ENCODE peak calls at places on chromosomes 16 and 17, in five cellular contexts. V, E, C, S and J are unnamed samples.

GRCh38 chr17:46943511-46944393 is 20.8 kb downstream of the GOSR2 start:
- DNase-seq in V (peak), E (no peak), C (no peak), S (peak), J (peak)

GRCh38 chr16:85615014-85615851 is 2.1 kb downstream of the GSE1 start:
- DNase-seq in V (peak), E (no peak), C (peak), S (peak), J (no peak)

GRCh38 chr17:46795379-46795952 is 23.0 kb downstream of the WNT3 start:
- DNase-seq in V (no peak), E (no peak), C (no peak), S (peak), J (no peak)

GRCh38 chr16:22035094-22035675 is 27.3 kb downstream of the MOSMO start:
- DNase-seq in V (no peak), E (no peak), C (no peak), S (no peak), J (no peak)

GRCh38 chr16:81487301-81487720 is 42.7 kb downstream of the CMIP start:
- DNase-seq in V (no peak), E (no peak), C (no peak), S (no peak), J (no peak)

GRCh38 chr16:54446639-54447038 is 160.1 kb upstream of the IRX3 start:
- DNase-seq in V (peak), E (no peak), C (no peak), S (no peak), J (no peak)

GRCh38 chr16:693766-694165 is 3.6 kb upstream of the WDR24 start:
- DNase-seq in V (no peak), E (no peak), C (no peak), S (no peak), J (no peak)

GRCh38 chr16:720507-720989 is 398 bp upstream of the ANTKMT start:
- DNase-seq in V (no peak), E (no peak), C (peak), S (no peak), J (peak)

GRCh38 chr16:67919618-67920210 is 11.9 kb downstream of the CTRL start:
- DNase-seq in V (no peak), E (no peak), C (no peak), S (no peak), J (no peak)

GRCh38 chr17:29518359-29518758 is 48.5 kb downstream of the ABHD15 start:
- DNase-seq in V (no peak), E (no peak), C (no peak), S (no peak), J (no peak)

GRCh38 chr16:16010194-16010593 is 60.8 kb downstream of the ABCC1 start:
- DNase-seq in V (no peak), E (no peak), C (no peak), S (no peak), J (no peak)

GRCh38 chr17:32446949-32447348 is 2.6 kb downstream of the PSMD11 start:
- DNase-seq in V (no peak), E (no peak), C (no peak), S (no peak), J (no peak)

GRCh38 chr17:34251186-34251585 is 3.9 kb upstream of the CCL2 start:
- DNase-seq in V (no peak), E (no peak), C (no peak), S (no peak), J (no peak)

GRCh38 chr17:75693500-75694481 is 26.7 kb downstream of the SAP30BP start:
- DNase-seq in V (peak), E (no peak), C (peak), S (no peak), J (peak)

GRCh38 chr16:56352351-56353053 is 72.8 kb downstream of the AMFR start:
- DNase-seq in V (no peak), E (no peak), C (no peak), S (no peak), J (peak)

GRCh38 chr16:81748476-81749198 is 30.5 kb upstream of the PLCG2 start:
- DNase-seq in V (no peak), E (no peak), C (no peak), S (no peak), J (no peak)

GRCh38 chr16:10493276-10493675 is 87.1 kb downstream of the EMP2 start:
- DNase-seq in V (no peak), E (no peak), C (no peak), S (no peak), J (no peak)

GRCh38 chr16:83701494-83701893 is 106.3 kb upstream of the HSBP1 start:
- DNase-seq in V (no peak), E (no peak), C (no peak), S (peak), J (no peak)

GRCh38 chr16:89166696-89167424 is 4.7 kb upstream of the CDH15 start:
- DNase-seq in V (no peak), E (no peak), C (no peak), S (no peak), J (no peak)

GRCh38 chr17:37490022-37490587 is 414 bp downstream of the DUSP14 start:
- DNase-seq in V (peak), E (no peak), C (peak), S (peak), J (peak)

GRCh38 chr16:3520398-3520797 is 19.6 kb downstream of the CLUAP1 start:
- DNase-seq in V (no peak), E (no peak), C (no peak), S (no peak), J (peak)

GRCh38 chr17:60573139-60573975 is 26.6 kb upstream of the PPM1D start:
- DNase-seq in V (no peak), E (no peak), C (no peak), S (peak), J (peak)

GRCh38 chr17:60579551-60579950 is 20.4 kb upstream of the PPM1D start:
- DNase-seq in V (no peak), E (no peak), C (no peak), S (no peak), J (no peak)

GRCh38 chr17:60579090-60579489 is 20.9 kb upstream of the PPM1D start:
- DNase-seq in V (no peak), E (no peak), C (no peak), S (no peak), J (no peak)

GRCh38 chr17:60583008-60583407 is 17.0 kb upstream of the PPM1D start:
- DNase-seq in V (no peak), E (no peak), C (no peak), S (no peak), J (no peak)

DNA sequence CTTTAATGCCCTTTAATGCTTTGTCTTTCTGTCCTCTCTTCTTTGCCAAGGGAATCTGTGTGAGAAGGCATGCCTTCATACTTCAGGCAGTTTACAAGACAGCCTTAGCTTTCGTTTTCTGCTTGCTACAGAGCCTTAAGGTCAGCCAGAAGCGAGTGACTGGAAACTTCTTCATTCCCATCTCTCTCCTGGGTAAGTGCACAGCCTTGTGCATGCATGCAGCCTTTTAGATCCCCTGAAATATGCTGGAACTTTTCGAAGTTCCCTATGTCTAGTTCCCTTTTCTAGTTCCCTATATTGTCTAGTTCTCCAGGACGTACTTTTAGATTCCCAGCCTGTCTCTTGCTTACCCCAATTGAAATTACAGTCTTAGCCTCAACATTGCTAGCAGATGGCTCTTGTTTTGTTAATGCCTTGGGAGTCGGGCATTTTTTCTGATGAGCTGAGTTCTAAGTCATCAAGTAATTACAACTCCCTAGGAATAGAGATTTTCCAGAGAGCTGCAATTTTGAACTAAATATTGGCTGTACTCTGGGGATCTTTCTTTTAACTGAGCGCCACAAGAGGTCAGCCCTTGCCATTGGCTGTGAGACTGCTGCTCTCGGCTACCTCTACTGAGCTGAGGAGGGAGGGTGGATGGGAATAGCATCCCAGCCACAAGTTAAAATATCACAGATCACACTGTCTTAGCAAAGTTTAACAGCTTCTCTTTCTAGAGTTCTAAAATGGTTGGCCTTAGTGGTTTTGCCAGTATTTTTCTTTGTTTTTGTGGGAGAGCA is 22.7 kb upstream of the PPM1D start:
- DNase-seq in V (peak), E (no peak), C (peak), S (peak), J (peak)
- H3K4me3 ChIP-seq in V (peak), E (no peak), C (peak), S (peak), J (peak)

GRCh38 chr17:54887787-54888186 is 12.9 kb upstream of the TOM1L1 start:
- DNase-seq in V (no peak), E (no peak), C (no peak), S (no peak), J (no peak)

GRCh38 chr17:54888981-54889380 is 11.7 kb upstream of the TOM1L1 start:
- DNase-seq in V (no peak), E (no peak), C (no peak), S (no peak), J (no peak)

GRCh38 chr17:54892360-54892759 is 8.3 kb upstream of the TOM1L1 start:
- DNase-seq in V (no peak), E (no peak), C (no peak), S (no peak), J (no peak)

GRCh38 chr17:54888254-54888653 is 12.4 kb upstream of the TOM1L1 start:
- DNase-seq in V (no peak), E (no peak), C (no peak), S (no peak), J (no peak)

GRCh38 chr17:54891176-54891821 is 9.4 kb upstream of the TOM1L1 start:
- DNase-seq in V (no peak), E (no peak), C (no peak), S (peak), J (no peak)
- TF ChIP-seq CTCF in V (no peak), E (peak), C (peak), S (peak), J (no peak)

DNA sequence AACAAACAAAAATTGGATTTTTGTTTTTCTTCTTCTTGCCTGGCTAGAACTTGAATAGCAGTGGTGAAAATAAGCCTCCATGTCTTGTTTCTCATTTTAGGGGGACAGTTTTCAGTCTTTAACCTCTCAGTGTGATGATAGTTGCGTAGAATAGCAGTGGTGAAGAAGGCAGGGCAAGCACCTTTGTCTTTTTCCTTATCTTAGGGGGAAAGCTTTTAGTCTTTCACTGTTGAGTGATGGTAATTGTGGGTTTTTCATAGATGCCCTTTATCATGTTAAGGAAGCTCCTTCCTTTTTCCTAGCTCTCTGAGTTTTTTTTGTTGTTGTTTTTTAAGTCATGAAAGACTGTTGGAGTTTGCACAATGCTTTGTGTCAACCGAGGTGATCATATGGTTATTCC is 15.6 kb downstream of the NOL11 start:
- DNase-seq in V (no peak), E (no peak), C (no peak), S (no peak), J (no peak)
- TF ChIP-seq EP300 in V (no peak), E (no peak), C (no peak), S (no peak), J (no peak)

GRCh38 chr17:5241861-5242671 is 7.4 kb upstream of the SCIMP start:
- DNase-seq in V (no peak), E (no peak), C (peak), S (no peak), J (no peak)
- H3K4me3 ChIP-seq in V (no peak), E (no peak), C (no peak), S (no peak), J (no peak)

DNA sequence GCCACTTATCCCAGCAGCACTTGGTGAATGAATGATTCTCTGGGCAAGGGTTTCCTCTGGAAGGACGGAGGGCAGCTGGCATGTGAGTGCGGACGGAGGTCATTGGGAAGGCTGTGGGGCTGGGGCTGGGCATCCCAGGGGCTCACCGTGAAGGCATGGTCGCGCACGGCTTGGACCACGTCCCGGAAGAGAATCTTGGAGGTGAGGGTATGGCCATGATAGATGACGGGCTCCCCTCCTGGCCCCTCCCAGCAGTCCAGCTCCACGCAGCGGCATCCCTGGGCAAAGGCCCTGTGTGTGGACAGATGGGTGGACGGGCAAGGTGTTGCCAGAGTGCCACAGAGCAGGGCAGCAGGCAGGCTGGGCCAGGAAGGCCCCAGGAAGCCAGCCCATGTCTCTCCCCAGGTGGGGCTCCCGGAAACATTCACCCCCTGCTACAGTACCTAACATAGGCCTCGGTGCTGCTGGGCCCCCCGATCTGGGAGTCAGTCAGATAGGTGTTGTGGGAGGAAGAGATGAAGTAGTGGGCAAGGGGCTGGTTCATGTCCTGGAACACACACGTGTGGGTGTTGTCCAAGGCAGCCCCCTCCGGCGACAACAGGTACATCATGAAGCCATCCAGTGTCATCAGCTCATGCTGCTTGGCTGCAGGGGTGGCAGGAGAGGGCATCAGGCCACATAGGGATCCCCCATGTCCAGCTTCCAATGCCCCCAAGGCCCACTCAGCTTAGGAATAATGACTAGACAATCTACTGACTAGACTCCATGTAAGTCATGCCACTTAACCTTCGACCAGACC is 14.3 kb downstream of the PLCD3 start:
- DNase-seq in V (no peak), E (no peak), C (no peak), S (no peak), J (no peak)
- TF ChIP-seq CTCF in V (no peak), E (no peak), C (no peak), S (no peak), J (no peak)

GRCh38 chr17:4230142-4230541 is 33.6 kb downstream of the ANKFY1 start:
- DNase-seq in V (peak), E (no peak), C (peak), S (no peak), J (peak)
- TF ChIP-seq EP300 in V (peak), E (no peak), C (peak), S (no peak), J (peak)